ENCODE peak calls at places on chromosomes 1 and 21, in seven cellular contexts. L, F, R, M, I, G and S are unnamed samples.

GRCh38 chr1:46248122-46248920 is 758 bp downstream of the RAD54L start:
- DNase-seq in R (no peak), I (no peak), L (peak; percentile 47), M (peak; percentile 62), G (peak; percentile 38), F (no peak), S (no peak)

GRCh38 chr1:226033599-226034390 is 28.7 kb upstream of the H3-3A start:
- DNase-seq in M (no peak), F (no peak), R (no peak), I (no peak), L (no peak), G (no peak), S (no peak)

GRCh38 chr1:93904228-93904627 is 5.0 kb downstream of the GCLM start:
- DNase-seq in M (no peak), R (no peak), F (no peak), I (no peak), L (no peak), G (no peak), S (peak; percentile 21)

GRCh38 chr1:161198877-161199431 is at the start of gene ADAMTS4:
- DNase-seq in L (peak; percentile 32), R (no peak), I (peak; percentile 76), G (peak; percentile 67), F (no peak), M (no peak), S (no peak)

GRCh38 chr1:206779565-206780091 is 7.3 kb upstream of the IL10 start:
- DNase-seq in M (no peak), G (no peak), L (no peak), F (no peak), R (no peak), I (no peak), S (no peak)

GRCh38 chr1:200336111-200336845 is 73.6 kb downstream of the ZNF281 start:
- DNase-seq in L (no peak), G (no peak), M (peak; percentile 53), I (peak; percentile 70), R (no peak), F (no peak), S (no peak)

GRCh38 chr1:178864326-178864725 is 6.6 kb downstream of the ANGPTL1 start:
- DNase-seq in R (no peak), I (peak; percentile 10), L (no peak), M (no peak), F (no peak), G (no peak), S (peak; percentile 30)

GRCh38 chr1:110218739-110219138 is 8.6 kb downstream of the KCNC4 start:
- DNase-seq in G (no peak), I (peak; percentile 30), F (no peak), R (no peak), M (no peak), L (no peak), S (no peak)

GRCh38 chr1:107132195-107132594 is 8.6 kb upstream of the NTNG1 start:
- DNase-seq in F (no peak), G (no peak), I (no peak), M (no peak), L (no peak), R (no peak), S (no peak)

DNA sequence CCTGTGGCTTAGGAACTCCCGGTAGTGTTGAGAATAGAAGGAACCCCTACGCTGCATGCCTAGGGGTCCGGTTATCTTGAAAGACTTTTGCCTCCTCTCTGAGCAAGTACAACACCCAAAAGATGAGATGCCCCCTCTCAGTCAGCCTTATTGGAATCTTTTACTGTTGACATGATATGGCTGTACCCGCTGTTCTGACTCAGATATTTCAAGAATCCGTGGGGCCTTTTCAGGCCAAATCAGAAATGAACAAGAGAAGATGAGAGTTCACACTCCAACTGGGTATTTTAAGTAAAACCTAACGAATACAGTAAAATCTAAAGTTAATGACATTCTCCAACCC is 164.2 kb downstream of the PPIAL4G start:
- DNase-seq in I (no peak), F (no peak), M (no peak), G (no peak), L (no peak), R (no peak), S (no peak)
- H3K4me3 ChIP-seq in I (no peak overlapping the region), F (peak overlapping the region; percentile 53), M (no peak overlapping the region), G (peak overlapping the region; percentile 25), L (no peak overlapping the region), R (peak overlapping the region; percentile 58), S (peak overlapping the region; percentile 37)

DNA sequence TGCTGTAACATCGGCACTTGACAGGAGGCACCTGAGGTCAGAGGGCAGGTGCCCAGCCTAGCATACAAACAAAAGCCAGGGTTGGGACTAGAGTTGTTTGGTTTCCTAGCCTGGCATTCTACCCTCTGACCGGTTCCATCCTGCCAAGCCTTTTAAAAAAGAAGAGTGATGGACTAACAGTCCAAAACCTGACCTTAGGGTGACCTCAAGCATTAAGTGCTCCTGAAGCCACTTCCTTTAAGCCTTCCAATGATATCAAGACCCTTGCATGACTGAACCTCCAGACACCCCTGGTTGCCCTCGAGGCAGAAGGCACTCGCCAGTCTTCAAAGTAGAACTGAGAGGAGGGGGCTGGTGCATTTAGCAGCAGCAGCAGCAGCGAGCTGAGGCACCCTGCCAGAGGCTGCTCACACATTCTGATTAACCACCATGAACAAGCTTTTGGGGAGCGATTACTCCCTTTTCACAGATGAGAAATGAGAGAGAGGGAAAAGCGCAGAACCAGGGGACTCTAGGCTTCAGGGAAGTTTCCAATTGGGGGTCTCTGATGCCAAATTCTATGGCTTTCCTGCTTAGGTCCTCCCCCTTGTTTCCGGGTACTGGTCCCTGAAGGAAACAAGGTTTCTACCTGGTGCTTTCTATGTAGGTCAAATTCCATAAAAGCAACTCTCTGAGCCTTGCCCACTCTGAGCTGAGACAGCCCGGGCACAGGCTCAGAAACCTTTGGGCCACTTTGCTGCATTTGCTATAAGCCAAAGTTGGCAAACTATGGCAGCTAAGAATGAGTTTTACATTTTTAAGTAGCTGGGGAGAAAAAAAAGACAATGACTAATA is 9.1 kb downstream of the SLC2A1 start:
- DNase-seq in G (no peak), L (no peak), M (no peak), R (no peak), I (no peak), F (no peak), S (no peak)
- H3K4me1 ChIP-seq in G (peaks cover 11% of the 10 kb centered on the region), L (peaks cover 1% of the 10 kb centered on the region), M (peaks cover 100% of the 10 kb centered on the region), R (peaks cover 34% of the 10 kb centered on the region), I (peaks cover 62% of the 10 kb centered on the region), F (peaks cover 56% of the 10 kb centered on the region), S (peaks cover 96% of the 10 kb centered on the region)

GRCh38 chr21:37172646-37173045 is 94.5 kb downstream of the VPS26C start:
- DNase-seq in F (no peak), M (no peak), G (no peak), I (no peak), L (no peak), R (no peak), S (no peak)
- H3K36me3 ChIP-seq in F (peaks cover 46% of the 10 kb centered on the region), M (peaks cover 17% of the 10 kb centered on the region), G (no peaks in the 10 kb centered on the region), I (peaks cover 45% of the 10 kb centered on the region), L (peaks cover 6% of the 10 kb centered on the region), R (peaks cover 31% of the 10 kb centered on the region), S (peaks cover 58% of the 10 kb centered on the region)

GRCh38 chr1:19735419-19736127 is 64.1 kb downstream of the TMCO4 start:
- DNase-seq in L (peak; percentile 60), I (peak; percentile 98), F (no peak), R (peak; percentile 69), G (peak; percentile 96), M (no peak), S (no peak)

GRCh38 chr1:19737413-19737812 is 62.3 kb downstream of the TMCO4 start:
- DNase-seq in L (no peak), M (no peak), G (no peak), F (no peak), R (no peak), I (no peak), S (no peak)

GRCh38 chr1:19739628-19740027 is 60.1 kb downstream of the TMCO4 start:
- DNase-seq in G (no peak), L (no peak), R (no peak), I (no peak), M (no peak), F (no peak), S (no peak)

GRCh38 chr1:19738669-19739068 is 61.0 kb downstream of the TMCO4 start:
- DNase-seq in F (no peak), M (no peak), G (no peak), I (no peak), L (no peak), R (no peak), S (no peak)

DNA sequence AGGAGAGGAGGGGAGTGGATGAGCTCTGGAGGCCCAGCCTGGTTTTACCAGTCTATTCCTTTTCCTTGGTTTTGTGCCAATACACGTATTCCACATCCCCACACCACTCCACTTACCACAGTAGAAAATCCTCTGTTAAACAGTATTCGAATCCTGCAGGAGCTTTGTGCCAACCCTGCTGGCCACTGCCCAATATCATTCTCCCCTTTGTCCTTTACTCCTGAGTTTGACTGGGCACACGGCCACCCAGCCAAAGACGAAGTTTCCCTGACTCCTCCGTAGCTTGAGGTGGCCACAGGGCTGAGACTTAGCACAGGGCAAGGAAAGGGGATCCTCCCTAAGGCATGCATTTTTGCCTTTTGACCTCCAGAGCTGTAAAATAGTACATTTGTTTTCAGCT is 61.6 kb downstream of the TMCO4 start:
- DNase-seq in I (no peak), L (peak; percentile 32), F (no peak), M (no peak), R (no peak), G (no peak), S (no peak)
- H3K4me3 ChIP-seq in I (no peak overlapping the region), L (no peak overlapping the region), F (no peak overlapping the region), M (no peak overlapping the region), R (no peak overlapping the region), G (no peak overlapping the region), S (no peak overlapping the region)

DNA sequence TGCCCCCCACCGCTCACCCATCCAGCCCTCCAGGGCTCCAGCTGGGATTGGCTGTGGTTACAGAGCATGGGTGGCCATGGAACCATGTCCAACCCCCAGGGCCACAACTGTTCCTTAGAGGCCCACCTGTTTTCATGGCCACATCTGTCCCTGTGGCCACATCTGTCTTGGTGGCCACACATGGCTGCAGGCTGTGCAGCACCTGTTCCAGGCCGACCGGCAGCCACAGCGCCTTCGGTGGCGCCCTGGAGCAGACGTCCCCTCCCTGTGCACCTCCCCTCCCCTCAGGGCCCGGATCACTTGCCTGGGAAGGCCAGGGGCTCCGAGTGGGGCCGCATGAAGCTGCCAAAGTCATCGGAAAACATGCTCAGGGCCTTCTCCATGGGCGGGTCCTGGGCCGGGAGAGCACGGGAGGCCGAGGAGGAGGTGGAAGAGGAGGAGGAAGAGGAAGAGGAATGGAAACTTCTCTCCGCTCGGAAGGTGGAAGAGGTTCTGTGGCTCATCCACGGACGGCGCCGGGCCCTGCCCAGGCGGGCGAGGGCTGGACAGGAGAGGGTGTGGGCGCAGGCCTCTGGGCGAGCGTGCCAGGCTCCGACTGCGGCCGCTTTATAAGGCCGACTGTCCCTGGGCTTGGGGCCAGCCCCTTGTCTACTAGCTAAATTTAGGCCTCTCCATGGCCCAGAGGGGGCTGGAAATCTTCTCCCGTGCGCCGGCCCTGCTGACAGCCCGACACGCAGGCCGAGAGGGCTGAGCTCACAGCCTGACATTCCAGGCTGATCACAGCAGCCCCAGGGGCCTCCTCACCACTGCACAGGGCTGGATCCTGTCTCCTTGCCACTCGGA is at the start of gene HSPB7:
- DNase-seq in I (peak; percentile 52), R (peak; percentile 65), F (no peak), L (no peak), G (peak; percentile 96), M (no peak), S (no peak)
- H3K4me1 ChIP-seq in I (peaks cover 29% of the 10 kb centered on the region), R (peaks cover 40% of the 10 kb centered on the region), F (peaks cover 6% of the 10 kb centered on the region), L (peaks cover 7% of the 10 kb centered on the region), G (peaks cover 86% of the 10 kb centered on the region), M (peaks cover 75% of the 10 kb centered on the region), S (peaks cover 7% of the 10 kb centered on the region)